ENCODE peak calls at places on chromosomes 4 and X, in nine cellular contexts. C is caudate nucleus, O is body of pancreas, S is ovary, Q is heart left ventricle, R is tibial artery, V is cardiac muscle cell, G is stomach, Y is heart right ventricle. T is an unnamed sample.

GRCh38 chr4:158566860-158567259 is 45.2 kb downstream of the RXFP1 start:
- DNase-seq in C (no peak), O (no peak), S (no peak), Q (no peak), R (no peak), V (no peak), G (no peak), Y (no peak), T (no peak)

GRCh38 chrX:87397103-87397886 is 120.3 kb upstream of the KLHL4 start:
- DNase-seq in C (no peak), O (no peak), S (no peak), Q (no peak), R (no peak), V (peak), G (no peak), Y (no peak), T (no peak)

GRCh38 chrX:113001836-113002235 is 161.2 kb upstream of the AMOT start:
- DNase-seq in C (no peak), O (no peak), S (no peak), Q (no peak), R (no peak), V (no peak), G (no peak), Y (no peak), T (no peak)

GRCh38 chrX:100477949-100478348 is 67.9 kb upstream of the PCDH19 start:
- DNase-seq in C (no peak), O (no peak), S (no peak), Q (no peak), R (no peak), V (no peak), G (no peak), Y (peak), T (no peak)

GRCh38 chr4:102554482-102554881 is 53.3 kb downstream of the NFKB1 start:
- DNase-seq in C (peak), O (peak), S (no peak), Q (peak), R (no peak), V (peak), G (no peak), Y (peak), T (no peak)

GRCh38 chr4:182643801-182644311 is 273.3 kb downstream of the DCTD start:
- DNase-seq in C (no peak), O (no peak), S (no peak), Q (no peak), R (peak), V (peak), G (no peak), Y (peak), T (no peak)

GRCh38 chrX:68647156-68647957 is at the start of gene STARD8:
- DNase-seq in C (no peak), O (peak), S (peak), Q (peak), R (peak), V (peak), G (peak), Y (peak), T (peak)

GRCh38 chr4:148152868-148153630 is 289.2 kb downstream of the NR3C2 start:
- DNase-seq in C (no peak), O (no peak), S (no peak), Q (no peak), R (no peak), V (peak), G (no peak), Y (no peak), T (no peak)

GRCh38 chr4:159105063-159105414 is 2.2 kb downstream of the RAPGEF2 start:
- DNase-seq in C (no peak), O (no peak), S (no peak), Q (no peak), R (no peak), V (no peak), G (no peak), Y (no peak), T (no peak)

GRCh38 chrX:87005885-87006284 is 511.7 kb upstream of the KLHL4 start:
- DNase-seq in C (no peak), O (no peak), S (no peak), Q (no peak), R (no peak), V (no peak), G (no peak), Y (no peak), T (no peak)

GRCh38 chrX:128436397-128437103 is 384.3 kb upstream of the ACTRT1 start:
- DNase-seq in C (no peak), O (no peak), S (no peak), Q (no peak), R (no peak), V (no peak), G (no peak), Y (no peak), T (no peak)

DNA sequence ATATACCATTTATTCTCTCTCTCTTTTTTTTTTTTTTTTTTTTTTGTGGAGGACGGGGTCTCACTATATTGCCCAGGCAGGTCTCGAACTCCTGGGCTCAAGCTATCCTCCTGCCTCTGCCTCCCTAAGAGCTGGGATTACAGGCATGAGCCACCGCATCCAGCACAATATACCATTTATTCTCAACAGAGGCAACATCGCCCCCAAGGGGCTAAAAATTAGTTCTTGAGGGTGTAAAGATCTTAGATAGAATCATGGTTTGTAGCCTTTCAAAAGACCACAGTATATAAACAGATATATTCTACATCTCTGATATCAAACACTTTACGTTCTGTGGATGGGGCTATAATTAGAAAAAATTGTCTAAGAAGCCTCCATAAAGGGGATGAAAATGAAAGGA is 39.8 kb upstream of the TCEAL2 start:
- DNase-seq in C (no peak), O (no peak), S (no peak), Q (no peak), R (no peak), V (no peak), G (no peak), Y (no peak), T (no peak)
- H3K27ac ChIP-seq in C (no peak), O (no peak), S (no peak), Q (no peak), R (no peak), V (no peak), G (no peak), Y (no peak), T (no peak)

GRCh38 chr4:184383497-184384055 is 90.8 kb downstream of the IRF2 start:
- DNase-seq in C (peak), O (peak), S (no peak), Q (no peak), R (peak), V (peak), G (peak), Y (no peak), T (peak)

GRCh38 chr4:184382189-184382846 is 92.0 kb downstream of the IRF2 start:
- DNase-seq in C (no peak), O (no peak), S (no peak), Q (no peak), R (no peak), V (no peak), G (no peak), Y (no peak), T (no peak)

GRCh38 chr4:184384810-184385557 is 89.4 kb downstream of the IRF2 start:
- DNase-seq in C (no peak), O (no peak), S (no peak), Q (no peak), R (no peak), V (no peak), G (no peak), Y (no peak), T (no peak)

GRCh38 chr4:184385705-184386141 is 88.6 kb downstream of the IRF2 start:
- DNase-seq in C (no peak), O (peak), S (no peak), Q (no peak), R (no peak), V (no peak), G (peak), Y (peak), T (no peak)

GRCh38 chr4:184384056-184384809 is 90.1 kb downstream of the IRF2 start:
- DNase-seq in C (no peak), O (peak), S (no peak), Q (no peak), R (no peak), V (peak), G (peak), Y (no peak), T (peak)
- H3K27ac ChIP-seq in C (peak), O (peak), S (peak), Q (peak), R (peak), V (no peak), G (peak), Y (peak), T (peak)

GRCh38 chrX:96538104-96538725 is 146.4 kb upstream of the DIAPH2 start:
- DNase-seq in C (no peak), O (peak), S (no peak), Q (no peak), R (no peak), V (peak), G (peak), Y (no peak), T (no peak)
- H3K27ac ChIP-seq in C (no peak), O (peak), S (no peak), Q (no peak), R (no peak), V (no peak), G (peak), Y (no peak), T (no peak)

DNA sequence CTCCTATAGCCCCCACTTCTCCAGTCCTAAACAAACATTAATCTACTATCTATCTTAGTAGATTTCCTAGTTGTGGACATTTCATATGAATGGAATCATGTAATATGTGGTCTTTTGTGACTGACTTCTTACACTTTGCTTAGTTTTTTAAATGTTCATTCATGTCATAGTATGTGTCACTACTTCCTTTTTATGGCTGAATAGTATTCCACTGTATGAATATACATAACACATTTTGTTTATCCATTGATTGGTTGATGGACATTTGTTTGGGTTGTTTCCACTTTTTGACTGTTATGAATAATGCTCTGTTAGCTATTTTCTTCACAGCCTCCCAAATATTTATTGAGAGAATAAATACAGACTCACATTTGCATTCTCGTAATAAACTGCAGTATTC is 19.8 kb downstream of the USP53 start:
- DNase-seq in C (no peak), O (no peak), S (no peak), Q (no peak), R (no peak), V (no peak), G (no peak), Y (no peak), T (no peak)
- H3K27ac ChIP-seq in C (no peak), O (no peak), S (no peak), Q (no peak), R (no peak), V (no peak), G (no peak), Y (no peak), T (no peak)

T was measured in adrenal gland.